ENCODE peak calls at places on chromosomes 12 and 14, in seven cellular contexts. J is GM23338, U is HL-60, K is GM12878, O is breast epithelium, G is GM12891, Y is GM12892. N is an unnamed sample.

GRCh38 chr14:100858838-100859220 is 32.9 kb downstream of the MEG3 start:
- DNase-seq in U (no peak), O (no peak), Y (no peak), G (no peak), J (no peak), K (no peak), N (no peak)

GRCh38 chr12:122081697-122082221 is 3.2 kb downstream of the MLXIP start:
- DNase-seq in J (no peak), K (peak), U (peak), G (no peak), Y (no peak), O (no peak), N (peak)

GRCh38 chr12:108193922-108194321 is 64.8 kb downstream of the WSCD2 start:
- DNase-seq in K (no peak), O (no peak), U (peak), Y (peak), J (peak), G (peak), N (peak)

GRCh38 chr14:90693413-90693812 is 122.8 kb downstream of the TTC7B start:
- DNase-seq in K (no peak), O (no peak), J (no peak), Y (no peak), U (no peak), G (no peak), N (no peak)

GRCh38 chr12:124774054-124774461 is 89.6 kb downstream of the SCARB1 start:
- DNase-seq in U (peak), K (no peak), Y (no peak), G (peak), O (no peak), J (no peak), N (no peak)

GRCh38 chr12:121223283-121223946 is 13.5 kb downstream of the P2RX4 start:
- DNase-seq in Y (no peak), J (no peak), U (peak), G (no peak), K (no peak), O (no peak), N (no peak)

GRCh38 chr12:90902596-90902995 is 52.4 kb downstream of the CCER1 start:
- DNase-seq in J (no peak), U (no peak), O (no peak), K (no peak), Y (no peak), G (no peak), N (no peak)

GRCh38 chr12:58254463-58254862 is 313.1 kb downstream of the ATP23 start:
- DNase-seq in J (no peak), Y (no peak), G (no peak), U (no peak), O (no peak), K (no peak), N (no peak)

GRCh38 chr12:80598004-80598606 is 109.3 kb upstream of the MYF6 start:
- DNase-seq in K (no peak), O (no peak), G (no peak), J (peak), Y (no peak), U (no peak), N (peak)

GRCh38 chr12:117854339-117855012 is 114.3 kb downstream of the KSR2 start:
- DNase-seq in Y (no peak), O (no peak), J (peak), U (peak), G (peak), K (no peak), N (peak)

GRCh38 chr12:90816353-90817089 is 138.5 kb downstream of the CCER1 start:
- DNase-seq in J (no peak), Y (no peak), O (no peak), G (no peak), U (no peak), K (no peak), N (peak)

GRCh38 chr12:51972849-51973273 is 21.4 kb downstream of the ACVR1B start:
- DNase-seq in J (no peak), Y (no peak), U (peak), O (no peak), G (no peak), K (no peak), N (peak)

GRCh38 chr12:95739561-95740313 is 50.8 kb downstream of the NTN4 start:
- DNase-seq in U (no peak), K (no peak), J (no peak), G (no peak), O (peak), Y (no peak), N (no peak)

GRCh38 chr14:67251573-67252226 is 10.5 kb downstream of the PALS1 start:
- DNase-seq in O (no peak), U (no peak), J (peak), G (no peak), Y (no peak), K (no peak), N (no peak)

GRCh38 chr14:99540196-99541032 is 59.2 kb downstream of the CCNK start:
- DNase-seq in U (no peak), O (no peak), K (no peak), G (no peak), J (no peak), Y (no peak), N (no peak)

GRCh38 chr12:57864382-57864781 is 17.9 kb upstream of the CTDSP2 start:
- DNase-seq in U (no peak), G (no peak), K (no peak), Y (no peak), O (no peak), J (peak), N (no peak)

GRCh38 chr12:52636189-52636588 is 15.8 kb downstream of the KRT2 start:
- DNase-seq in U (peak), G (no peak), O (no peak), Y (no peak), J (no peak), K (no peak), N (no peak)

GRCh38 chr14:70257526-70257925 is 68.8 kb upstream of the SLC8A3 start:
- DNase-seq in K (no peak), G (no peak), O (no peak), J (peak), U (peak), Y (no peak), N (no peak)

GRCh38 chr12:59372971-59373370 is 222.9 kb upstream of the SLC16A7 start:
- DNase-seq in G (no peak), Y (no peak), K (no peak), U (no peak), O (no peak), J (peak), N (peak)

DNA sequence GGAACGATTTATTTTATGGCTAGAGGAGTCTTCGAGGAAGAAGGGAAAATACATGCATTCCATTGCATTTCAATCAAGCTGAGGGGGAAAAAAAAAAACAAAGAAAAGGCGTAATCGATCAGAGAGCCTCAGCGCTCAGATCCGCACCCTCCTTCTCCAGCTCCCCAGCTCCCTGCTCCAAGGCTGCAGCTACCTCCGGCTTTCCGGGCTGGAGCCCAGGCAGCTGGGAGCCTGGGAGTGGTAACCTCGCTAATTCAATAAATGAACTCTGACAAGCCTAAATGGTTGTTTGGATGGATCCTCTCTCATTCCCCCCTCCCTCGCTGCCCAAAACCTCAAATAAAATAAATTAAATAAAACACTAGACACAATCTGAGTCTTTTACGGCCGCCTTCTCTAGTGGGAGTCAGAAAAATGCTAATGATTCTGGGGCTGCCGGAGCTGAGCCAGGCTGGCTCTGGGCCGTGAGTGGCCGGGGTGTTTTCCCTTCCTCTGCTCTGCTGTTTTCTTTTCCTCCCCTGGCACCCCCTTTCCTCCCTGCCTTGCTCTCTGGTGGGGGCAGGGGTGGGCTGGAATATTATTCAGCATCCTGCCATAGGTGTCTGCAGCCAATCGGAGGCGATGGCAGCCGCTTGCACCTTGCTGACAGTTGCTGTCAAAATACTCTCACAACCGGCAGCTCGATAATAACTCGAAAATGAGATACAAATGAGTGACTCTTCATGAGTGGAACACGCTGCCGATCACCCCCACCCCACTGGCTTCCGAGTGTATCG is 76.1 kb downstream of the RBM19 start:
- DNase-seq in Y (no peak), K (no peak), U (no peak), G (no peak), O (no peak), J (peak), N (no peak)
- TF ChIP-seq POLR2AphosphoS5 in Y (no peak), K (no peak), U (no peak), G (no peak), O (no peak), J (no peak), N (no peak)

DNA sequence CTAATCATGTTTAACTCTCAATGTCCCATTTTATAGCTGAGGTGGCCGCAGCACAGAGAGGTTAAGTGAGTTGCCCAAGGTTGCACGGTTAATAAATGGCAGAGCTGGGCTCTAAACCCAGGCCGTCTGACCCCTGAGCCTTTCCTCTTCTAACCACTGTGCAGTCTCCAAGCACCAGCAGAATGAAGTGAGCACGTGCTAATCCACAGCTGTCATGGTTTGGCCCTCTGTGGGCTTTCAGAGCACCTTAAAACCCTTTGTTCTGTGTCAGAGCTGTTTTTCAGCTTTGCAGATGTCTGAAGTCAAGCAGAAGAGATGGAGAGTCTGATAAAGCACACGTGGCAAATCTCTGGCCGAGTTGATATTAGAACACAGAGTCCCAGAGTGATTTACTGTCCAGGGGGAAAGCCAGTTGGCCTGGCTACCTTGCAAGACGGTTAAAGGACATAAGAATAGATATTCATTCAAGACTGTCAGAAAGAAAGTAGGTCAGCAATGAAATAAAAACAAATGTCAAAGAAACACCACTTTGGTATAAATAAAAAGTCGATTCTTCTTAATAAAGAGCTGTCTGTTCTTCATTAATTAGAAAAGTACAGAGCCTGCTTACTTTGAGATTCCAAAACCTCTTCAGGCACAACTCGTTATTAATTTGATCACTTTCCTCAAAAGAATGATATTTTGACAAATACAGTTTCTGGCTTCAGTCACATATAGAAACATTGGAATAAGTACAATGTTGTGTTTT is 107.3 kb downstream of the CRADD start:
- DNase-seq in G (no peak), J (no peak), Y (no peak), O (no peak), U (no peak), K (no peak), N (peak)
- TF ChIP-seq POLR2AphosphoS5 in G (no peak), J (no peak), Y (no peak), O (peak), U (no peak), K (no peak), N (peak)

GRCh38 chr12:130876758-130877157 is 4.9 kb downstream of the RAN start:
- DNase-seq in G (no peak), J (no peak), O (no peak), U (no peak), K (no peak), Y (no peak), N (no peak)

GRCh38 chr12:130876297-130876696 is 4.4 kb downstream of the RAN start:
- DNase-seq in U (no peak), Y (no peak), K (no peak), J (no peak), G (no peak), O (no peak), N (no peak)

GRCh38 chr12:130879212-130879686 is 7.4 kb downstream of the RAN start:
- DNase-seq in O (no peak), Y (peak), J (peak), U (no peak), G (peak), K (peak), N (no peak)

GRCh38 chr12:130878193-130879185 is 6.6 kb downstream of the RAN start:
- DNase-seq in U (peak), G (no peak), O (no peak), J (peak), Y (no peak), K (no peak), N (no peak)

DNA sequence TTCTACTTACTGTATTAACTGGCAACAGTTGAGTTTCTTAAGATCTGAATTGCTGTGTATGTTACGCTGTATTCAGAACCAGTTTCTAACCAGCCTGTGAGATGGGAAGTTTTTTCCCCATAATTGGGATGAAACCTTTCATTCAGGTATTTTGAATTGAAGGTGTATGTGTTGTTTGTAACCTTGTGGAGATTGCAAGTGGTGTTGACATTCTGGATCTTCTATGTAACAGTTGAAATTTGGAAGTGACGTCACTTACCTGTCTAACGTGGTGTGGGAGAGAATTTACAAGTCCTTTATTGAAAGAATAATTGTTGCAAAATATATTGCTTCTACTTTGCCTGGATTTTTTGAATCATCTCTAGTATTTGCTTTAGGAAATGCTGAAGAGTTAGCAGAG is 5.5 kb downstream of the RAN start:
- DNase-seq in Y (no peak), O (no peak), U (no peak), J (no peak), K (no peak), G (no peak), N (no peak)
- TF ChIP-seq POLR2AphosphoS5 in Y (peak), O (no peak), U (no peak), J (peak), K (no peak), G (peak), N (peak)

DNA sequence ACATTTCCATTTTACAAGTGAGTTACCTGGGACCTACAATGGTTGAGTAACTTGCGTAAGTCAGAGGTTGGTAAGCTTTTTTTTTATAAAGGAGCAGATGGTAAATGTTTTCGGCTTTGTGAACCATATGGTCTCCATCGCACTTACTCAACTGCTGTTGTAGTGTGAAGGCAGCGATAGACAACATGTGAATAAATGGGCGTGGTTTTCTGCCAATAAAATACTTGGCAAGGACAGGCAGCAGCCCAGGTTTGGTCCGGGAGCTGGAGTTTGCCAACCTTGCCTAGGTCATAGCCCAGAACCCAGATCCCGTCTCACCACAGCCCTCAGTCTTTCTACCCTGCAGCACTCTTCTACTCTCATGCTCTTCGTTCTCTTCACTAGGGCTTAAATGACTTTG is 6.3 kb downstream of the DDX55 start:
- DNase-seq in G (no peak), O (no peak), Y (no peak), K (no peak), U (no peak), J (no peak), N (no peak)
- TF ChIP-seq POLR2AphosphoS5 in G (no peak), O (no peak), Y (no peak), K (no peak), U (no peak), J (no peak), N (no peak)

GRCh38 chr14:96286251-96286650 is 30.2 kb downstream of the BDKRB1 start:
- DNase-seq in U (no peak), O (no peak), Y (no peak), G (no peak), J (no peak), K (no peak), N (no peak)

GRCh38 chr14:96284008-96284407 is 28.0 kb downstream of the BDKRB1 start:
- DNase-seq in J (no peak), G (no peak), O (no peak), Y (no peak), K (no peak), U (no peak), N (no peak)

GRCh38 chr14:96284430-96284829 is 28.4 kb downstream of the BDKRB1 start:
- DNase-seq in G (no peak), Y (no peak), K (no peak), J (no peak), O (no peak), U (no peak), N (no peak)

GRCh38 chr14:96287856-96288255 is 31.8 kb downstream of the BDKRB1 start:
- DNase-seq in O (no peak), K (no peak), U (no peak), G (no peak), Y (no peak), J (no peak), N (no peak)

DNA sequence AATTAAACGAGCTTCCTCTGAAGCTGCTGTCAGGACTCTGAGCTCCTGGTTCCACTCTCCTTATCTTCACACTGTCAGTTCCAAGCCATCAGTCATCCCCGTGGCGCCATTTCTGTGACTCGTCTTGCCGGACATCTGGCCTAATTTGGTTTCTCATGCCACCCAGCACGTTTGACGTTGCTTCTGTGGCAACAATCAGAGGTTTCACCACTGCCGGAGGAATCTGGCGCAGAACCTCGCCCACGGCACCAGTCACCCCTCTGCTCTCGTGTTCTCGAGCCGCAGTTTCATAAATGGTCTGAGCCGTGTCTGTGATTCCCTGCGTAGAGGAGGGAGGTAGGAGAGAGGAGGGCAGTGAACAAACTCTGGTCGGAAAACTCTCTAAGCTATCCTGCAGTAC is 29.7 kb downstream of the BDKRB1 start:
- DNase-seq in O (no peak), U (no peak), K (no peak), G (no peak), Y (no peak), J (no peak), N (no peak)
- TF ChIP-seq POLR2AphosphoS5 in O (no peak), U (no peak), K (no peak), G (no peak), Y (no peak), J (no peak), N (no peak)

GRCh38 chr14:73238941-73239340 is 1.6 kb downstream of the PAPLN start:
- DNase-seq in K (no peak), Y (no peak), O (no peak), U (no peak), G (no peak), J (no peak), N (no peak)

GRCh38 chr14:73239463-73240241 is 2.3 kb downstream of the PAPLN start:
- DNase-seq in G (no peak), U (no peak), K (no peak), Y (peak), J (peak), O (no peak), N (peak)

GRCh38 chr14:73242274-73242960 is 5.1 kb downstream of the PAPLN start:
- DNase-seq in K (peak), J (no peak), U (no peak), O (no peak), Y (peak), G (no peak), N (no peak)

GRCh38 chr14:73241481-73242165 is 4.3 kb downstream of the PAPLN start:
- DNase-seq in K (no peak), G (no peak), U (no peak), Y (no peak), J (peak), O (peak), N (no peak)

DNA sequence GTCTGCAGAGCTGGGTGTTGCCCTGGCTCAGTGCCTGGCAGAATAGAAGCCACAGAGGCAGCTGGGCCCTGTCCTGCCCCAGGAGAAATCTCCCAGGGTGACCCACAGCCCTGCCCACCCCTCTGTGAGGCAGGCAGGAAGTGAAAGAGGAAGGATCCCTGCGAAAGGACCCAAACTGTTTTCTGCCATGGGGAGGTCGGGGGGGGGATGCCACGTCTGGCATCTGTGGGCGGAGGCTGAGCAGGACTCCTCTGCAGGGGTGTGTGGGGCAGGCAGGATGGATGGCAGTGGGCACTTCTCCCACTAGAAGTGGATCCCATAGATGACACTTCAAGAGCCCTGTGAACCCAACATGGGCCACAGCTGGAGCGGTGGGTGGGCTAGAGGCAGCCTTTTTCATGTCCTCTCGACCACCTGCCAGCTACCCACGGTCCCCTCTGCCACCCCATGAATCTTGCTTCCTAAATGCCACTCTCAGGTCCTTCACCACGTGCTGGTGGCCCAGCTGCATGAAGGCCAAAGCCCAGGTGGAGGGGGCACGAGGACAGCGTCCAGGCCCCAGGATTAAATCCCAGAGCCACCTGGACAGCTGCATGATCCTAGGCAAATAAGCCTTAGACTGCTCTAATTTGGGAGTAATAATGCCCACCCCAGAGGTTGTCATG is 3.6 kb downstream of the PAPLN start:
- DNase-seq in Y (peak), U (peak), J (no peak), O (peak), G (no peak), K (no peak), N (no peak)
- TF ChIP-seq POLR2AphosphoS5 in Y (no peak), U (no peak), J (no peak), O (no peak), G (no peak), K (no peak), N (no peak)

N was measured in endothelial cell of umbilical vein.